ENCODE peak calls at places on chromosomes 1 and 21, in six cellular contexts. One of them, this sample, is unnamed.

GRCh38 chr1:88791192-88791591 is 100.2 kb downstream of the GTF2B start:
- DNase-seq in progenitor cell of endocrine pancreas: no peak
- DNase-seq in CD8-positive, alpha-beta T cell: no peak
- DNase-seq in tibial nerve: no peak
- DNase-seq in AG08396: no peak
- DNase-seq in T-cell: no peak
- DNase-seq in this sample: no peak

GRCh38 chr1:100896481-100896982 is 642 bp downstream of the SLC30A7 start:
- DNase-seq in progenitor cell of endocrine pancreas: no peak
- DNase-seq in T-cell: peak; percentile 69
- DNase-seq in AG08396: peak; percentile 48
- DNase-seq in tibial nerve: no peak
- DNase-seq in CD8-positive, alpha-beta T cell: peak; percentile 60
- DNase-seq in this sample: peak; percentile 80

GRCh38 chr1:186212574-186213224 is 162.4 kb downstream of the TPR start:
- DNase-seq in AG08396: peak; percentile 70
- DNase-seq in tibial nerve: no peak
- DNase-seq in progenitor cell of endocrine pancreas: peak; percentile 42
- DNase-seq in CD8-positive, alpha-beta T cell: peak; percentile 9
- DNase-seq in T-cell: no peak
- DNase-seq in this sample: no peak

GRCh38 chr1:184289825-184290550 is 96.8 kb upstream of the C1orf21 start:
- DNase-seq in CD8-positive, alpha-beta T cell: no peak
- DNase-seq in AG08396: no peak
- DNase-seq in tibial nerve: no peak
- DNase-seq in progenitor cell of endocrine pancreas: no peak
- DNase-seq in T-cell: no peak
- DNase-seq in this sample: no peak

GRCh38 chr1:24909388-24909898 is 20.6 kb downstream of the RUNX3 start:
- DNase-seq in AG08396: peak; percentile 76
- DNase-seq in progenitor cell of endocrine pancreas: peak; percentile 51
- DNase-seq in CD8-positive, alpha-beta T cell: peak; percentile 13
- DNase-seq in T-cell: no peak
- DNase-seq in tibial nerve: no peak
- DNase-seq in this sample: no peak

GRCh38 chr1:45177452-45177851 is 29.0 kb downstream of the ZSWIM5 start:
- DNase-seq in CD8-positive, alpha-beta T cell: no peak
- DNase-seq in progenitor cell of endocrine pancreas: no peak
- DNase-seq in tibial nerve: no peak
- DNase-seq in T-cell: no peak
- DNase-seq in AG08396: no peak
- DNase-seq in this sample: no peak

GRCh38 chr1:12600880-12601633 is 17.0 kb downstream of the DHRS3 start:
- DNase-seq in progenitor cell of endocrine pancreas: no peak
- DNase-seq in AG08396: no peak
- DNase-seq in CD8-positive, alpha-beta T cell: peak; percentile 66
- DNase-seq in tibial nerve: no peak
- DNase-seq in T-cell: peak; percentile 58
- DNase-seq in this sample: peak; percentile 49

GRCh38 chr1:2108877-2109580 is 58.8 kb downstream of the PRKCZ start:
- DNase-seq in tibial nerve: no peak
- DNase-seq in AG08396: no peak
- DNase-seq in progenitor cell of endocrine pancreas: no peak
- DNase-seq in CD8-positive, alpha-beta T cell: no peak
- DNase-seq in T-cell: no peak
- DNase-seq in this sample: no peak

GRCh38 chr1:174689524-174689923 is 241.8 kb downstream of the GPR52 start:
- DNase-seq in T-cell: no peak
- DNase-seq in tibial nerve: no peak
- DNase-seq in CD8-positive, alpha-beta T cell: no peak
- DNase-seq in progenitor cell of endocrine pancreas: no peak
- DNase-seq in AG08396: no peak
- DNase-seq in this sample: no peak

GRCh38 chr1:107990606-107991005 is 25.6 kb upstream of the VAV3 start:
- DNase-seq in T-cell: no peak
- DNase-seq in AG08396: no peak
- DNase-seq in CD8-positive, alpha-beta T cell: no peak
- DNase-seq in progenitor cell of endocrine pancreas: no peak
- DNase-seq in tibial nerve: no peak
- DNase-seq in this sample: no peak

GRCh38 chr1:157000686-157001085 is 44.9 kb downstream of the ARHGEF11 start:
- DNase-seq in T-cell: no peak
- DNase-seq in AG08396: no peak
- DNase-seq in CD8-positive, alpha-beta T cell: no peak
- DNase-seq in progenitor cell of endocrine pancreas: no peak
- DNase-seq in tibial nerve: no peak
- DNase-seq in this sample: no peak

GRCh38 chr1:77378723-77379533 is 97.1 kb downstream of the AK5 start:
- DNase-seq in CD8-positive, alpha-beta T cell: no peak
- DNase-seq in AG08396: no peak
- DNase-seq in T-cell: no peak
- DNase-seq in tibial nerve: no peak
- DNase-seq in progenitor cell of endocrine pancreas: no peak
- DNase-seq in this sample: no peak

GRCh38 chr1:51648180-51649109 is 31.6 kb downstream of the OSBPL9 start:
- DNase-seq in T-cell: no peak
- DNase-seq in AG08396: peak; percentile 25
- DNase-seq in CD8-positive, alpha-beta T cell: no peak
- DNase-seq in progenitor cell of endocrine pancreas: no peak
- DNase-seq in tibial nerve: no peak
- DNase-seq in this sample: no peak

GRCh38 chr1:204251286-204251685 is 37.5 kb upstream of the GOLT1A start:
- DNase-seq in T-cell: no peak
- DNase-seq in tibial nerve: no peak
- DNase-seq in CD8-positive, alpha-beta T cell: no peak
- DNase-seq in progenitor cell of endocrine pancreas: no peak
- DNase-seq in AG08396: no peak
- DNase-seq in this sample: no peak

GRCh38 chr21:14259669-14260458 is 43.9 kb downstream of the RBM11 start:
- DNase-seq in AG08396: peak; percentile 41
- DNase-seq in CD8-positive, alpha-beta T cell: no peak
- DNase-seq in progenitor cell of endocrine pancreas: no peak
- DNase-seq in T-cell: no peak
- DNase-seq in tibial nerve: no peak
- DNase-seq in this sample: peak; percentile 12

GRCh38 chr1:11940260-11940921 is 5.9 kb downstream of the PLOD1 start:
- DNase-seq in AG08396: no peak
- DNase-seq in CD8-positive, alpha-beta T cell: no peak
- DNase-seq in tibial nerve: no peak
- DNase-seq in T-cell: no peak
- DNase-seq in progenitor cell of endocrine pancreas: no peak
- DNase-seq in this sample: no peak

GRCh38 chr1:227736814-227737432 is 1.7 kb downstream of the SNAP47 start:
- DNase-seq in CD8-positive, alpha-beta T cell: no peak
- DNase-seq in AG08396: no peak
- DNase-seq in tibial nerve: no peak
- DNase-seq in T-cell: no peak
- DNase-seq in progenitor cell of endocrine pancreas: no peak
- DNase-seq in this sample: no peak

GRCh38 chr21:36591326-36591970 is 107.5 kb upstream of the SIM2 start:
- DNase-seq in AG08396: no peak
- DNase-seq in T-cell: no peak
- DNase-seq in progenitor cell of endocrine pancreas: no peak
- DNase-seq in CD8-positive, alpha-beta T cell: no peak
- DNase-seq in tibial nerve: no peak
- DNase-seq in this sample: no peak

GRCh38 chr1:36303650-36304360 is 2.4 kb upstream of the SH3D21 start:
- DNase-seq in T-cell: no peak
- DNase-seq in AG08396: no peak
- DNase-seq in progenitor cell of endocrine pancreas: no peak
- DNase-seq in CD8-positive, alpha-beta T cell: no peak
- DNase-seq in tibial nerve: no peak
- DNase-seq in this sample: no peak

GRCh38 chr21:20617130-20617529 is 381.1 kb upstream of the NCAM2 start:
- DNase-seq in AG08396: no peak
- DNase-seq in CD8-positive, alpha-beta T cell: no peak
- DNase-seq in tibial nerve: no peak
- DNase-seq in progenitor cell of endocrine pancreas: no peak
- DNase-seq in T-cell: no peak
- DNase-seq in this sample: no peak

GRCh38 chr1:203362561-203363055 is 11.7 kb upstream of the FMOD start:
- DNase-seq in CD8-positive, alpha-beta T cell: no peak
- DNase-seq in progenitor cell of endocrine pancreas: no peak
- DNase-seq in AG08396: no peak
- DNase-seq in T-cell: no peak
- DNase-seq in tibial nerve: no peak
- DNase-seq in this sample: no peak

GRCh38 chr1:114137497-114137896 is 16.2 kb downstream of the SYT6 start:
- DNase-seq in AG08396: no peak
- DNase-seq in tibial nerve: no peak
- DNase-seq in progenitor cell of endocrine pancreas: no peak
- DNase-seq in T-cell: no peak
- DNase-seq in CD8-positive, alpha-beta T cell: no peak
- DNase-seq in this sample: no peak

GRCh38 chr1:7988576-7988975 is 27.1 kb downstream of the PARK7 start:
- DNase-seq in CD8-positive, alpha-beta T cell: no peak
- DNase-seq in AG08396: no peak
- DNase-seq in tibial nerve: no peak
- DNase-seq in T-cell: no peak
- DNase-seq in progenitor cell of endocrine pancreas: no peak
- DNase-seq in this sample: no peak

GRCh38 chr1:48869116-48869893 is 92.6 kb upstream of the BEND5 start:
- DNase-seq in AG08396: no peak
- DNase-seq in tibial nerve: no peak
- DNase-seq in T-cell: no peak
- DNase-seq in CD8-positive, alpha-beta T cell: no peak
- DNase-seq in progenitor cell of endocrine pancreas: no peak
- DNase-seq in this sample: no peak

GRCh38 chr1:245693941-245694340 is 539.2 kb downstream of the KIF26B start:
- DNase-seq in tibial nerve: no peak
- DNase-seq in CD8-positive, alpha-beta T cell: no peak
- DNase-seq in T-cell: no peak
- DNase-seq in progenitor cell of endocrine pancreas: no peak
- DNase-seq in AG08396: no peak
- DNase-seq in this sample: no peak

This sample was measured in central memory CD4-positive, alpha-beta T cell.